ENCODE peak calls at places on chromosomes 4 and X, in nine cellular contexts. T is SJSA1, R is foreskin fibroblast, L is right lobe of liver, N is AG04449, U is neural progenitor cell, C is IMR-90, Z is fibroblast of pulmonary artery, V is thoracic aorta. O is an unnamed sample.

GRCh38 chr4:40915318-40916217 is 165.8 kb downstream of the NSUN7 start:
- DNase-seq in T (no peak), R (no peak), L (no peak), N (peak), U (peak), C (peak), Z (no peak), V (no peak), O (no peak)

GRCh38 chrX:76253432-76253831 is 80.6 kb downstream of the PBDC1 start:
- DNase-seq in T (peak), R (peak), L (peak), N (peak), U (peak), C (peak), Z (peak), V (no peak), O (no peak)

GRCh38 chrX:95718746-95719145 is 965.9 kb upstream of the DIAPH2 start:
- DNase-seq in T (no peak), R (no peak), L (no peak), N (no peak), U (no peak), C (no peak), Z (no peak), V (no peak), O (no peak)

GRCh38 chr4:152200776-152201333 is 335.0 kb downstream of the FBXW7 start:
- DNase-seq in T (no peak), R (no peak), L (no peak), N (no peak), U (no peak), C (no peak), Z (no peak), V (no peak), O (no peak)

GRCh38 chrX:17025903-17026302 is 79.4 kb downstream of the REPS2 start:
- DNase-seq in T (no peak), R (no peak), L (no peak), N (no peak), U (no peak), C (no peak), Z (no peak), V (no peak), O (no peak)

GRCh38 chrX:153875391-153876111 is 10.4 kb downstream of the L1CAM start:
- DNase-seq in T (no peak), R (no peak), L (no peak), N (no peak), U (peak), C (no peak), Z (peak), V (no peak), O (no peak)

GRCh38 chr4:177214935-177215334 is 94.7 kb upstream of the NEIL3 start:
- DNase-seq in T (no peak), R (no peak), L (no peak), N (no peak), U (no peak), C (peak), Z (no peak), V (no peak), O (no peak)

GRCh38 chr4:139030614-139031235 is 15.1 kb downstream of the NOCT start:
- DNase-seq in T (peak), R (peak), L (peak), N (no peak), U (peak), C (peak), Z (peak), V (no peak), O (no peak)

GRCh38 chr4:123835852-123836251 is 439.3 kb downstream of the SPRY1 start:
- DNase-seq in T (no peak), R (no peak), L (no peak), N (no peak), U (no peak), C (no peak), Z (no peak), V (no peak), O (no peak)

GRCh38 chrX:132958086-132958703 is at the start of gene HS6ST2:
- DNase-seq in T (no peak), R (no peak), L (no peak), N (no peak), U (peak), C (no peak), Z (no peak), V (no peak), O (no peak)

GRCh38 chrX:103248553-103248952 is 6.4 kb downstream of the TCEAL8 start:
- DNase-seq in T (no peak), R (no peak), L (no peak), N (no peak), U (no peak), C (peak), Z (peak), V (no peak), O (no peak)

GRCh38 chr4:162644346-162644745 is 480.5 kb upstream of the FSTL5 start:
- DNase-seq in T (no peak), R (no peak), L (no peak), N (peak), U (no peak), C (no peak), Z (peak), V (no peak), O (no peak)

GRCh38 chr4:138614462-138615142 is 372.5 kb upstream of the SLC7A11 start:
- DNase-seq in T (no peak), R (no peak), L (no peak), N (no peak), U (no peak), C (no peak), Z (no peak), V (no peak), O (no peak)

GRCh38 chrX:135481696-135482179 is 38.7 kb upstream of the INTS6L start:
- DNase-seq in T (no peak), R (no peak), L (no peak), N (no peak), U (no peak), C (no peak), Z (no peak), V (no peak), O (no peak)

GRCh38 chr4:7860600-7861158 is 79.0 kb downstream of the AFAP1 start:
- DNase-seq in T (no peak), R (no peak), L (no peak), N (no peak), U (no peak), C (no peak), Z (no peak), V (no peak), O (no peak)

GRCh38 chr4:158006973-158007372 is 165.9 kb downstream of the GASK1B start:
- DNase-seq in T (no peak), R (no peak), L (no peak), N (no peak), U (no peak), C (no peak), Z (peak), V (no peak), O (no peak)

GRCh38 chr4:25358515-25359275 is 18.4 kb upstream of the ANAPC4 start:
- DNase-seq in T (no peak), R (no peak), L (no peak), N (no peak), U (no peak), C (no peak), Z (no peak), V (no peak), O (peak)

GRCh38 chrX:121642415-121642814 is 595.0 kb downstream of the GLUD2 start:
- DNase-seq in T (no peak), R (peak), L (no peak), N (peak), U (no peak), C (no peak), Z (peak), V (no peak), O (peak)

GRCh38 chr4:8269535-8270417 is at the start of gene HTRA3:
- DNase-seq in T (no peak), R (no peak), L (no peak), N (no peak), U (peak), C (peak), Z (peak), V (no peak), O (no peak)

GRCh38 chrX:103256651-103257050 is 1.7 kb upstream of the TCEAL8 start:
- DNase-seq in T (no peak), R (no peak), L (no peak), N (no peak), U (no peak), C (no peak), Z (no peak), V (no peak), O (no peak)

GRCh38 chrX:103398321-103398937 is 22.1 kb downstream of the BEX3 start:
- DNase-seq in T (peak), R (peak), L (no peak), N (peak), U (no peak), C (peak), Z (peak), V (no peak), O (no peak)

GRCh38 chr4:112550728-112551127 is 34.7 kb upstream of the NEUROG2 start:
- DNase-seq in T (no peak), R (peak), L (no peak), N (peak), U (no peak), C (peak), Z (peak), V (no peak), O (peak)

GRCh38 chrX:69137371-69137881 is 27.8 kb downstream of the PJA1 start:
- DNase-seq in T (no peak), R (peak), L (no peak), N (no peak), U (peak), C (peak), Z (peak), V (no peak), O (no peak)

GRCh38 chr4:39096847-39097246 is 34.8 kb downstream of the KLHL5 start:
- DNase-seq in T (no peak), R (no peak), L (no peak), N (no peak), U (no peak), C (no peak), Z (no peak), V (no peak), O (no peak)

GRCh38 chr4:76624271-76624681 is 189.2 kb downstream of the SHROOM3 start:
- DNase-seq in T (peak), R (peak), L (no peak), N (peak), U (peak), C (peak), Z (peak), V (peak), O (peak)

GRCh38 chr4:158871050-158871724 is 102.4 kb downstream of the FNIP2 start:
- DNase-seq in T (no peak), R (no peak), L (no peak), N (no peak), U (no peak), C (no peak), Z (peak), V (no peak), O (no peak)

GRCh38 chr4:106256190-106256589 is 59.8 kb downstream of the TBCK start:
- DNase-seq in T (no peak), R (no peak), L (no peak), N (no peak), U (no peak), C (no peak), Z (no peak), V (no peak), O (no peak)

GRCh38 chr4:74038161-74039064 is at the start of gene CXCL3:
- DNase-seq in T (peak), R (peak), L (peak), N (no peak), U (peak), C (peak), Z (peak), V (peak), O (no peak)

GRCh38 chr4:146638801-146639351 is at the start of gene POU4F2:
- DNase-seq in T (no peak), R (no peak), L (no peak), N (no peak), U (peak), C (no peak), Z (peak), V (no peak), O (no peak)

GRCh38 chr4:108018038-108018883 is 28.6 kb downstream of the HADH start:
- DNase-seq in T (peak), R (peak), L (peak), N (peak), U (peak), C (peak), Z (peak), V (peak), O (no peak)

GRCh38 chr4:517061-517805 is 18.2 kb downstream of the PIGG start:
- DNase-seq in T (no peak), R (no peak), L (no peak), N (no peak), U (no peak), C (no peak), Z (no peak), V (no peak), O (no peak)

GRCh38 chrX:10781847-10782530 is 161.6 kb upstream of the MID1 start:
- DNase-seq in T (no peak), R (no peak), L (no peak), N (no peak), U (no peak), C (no peak), Z (no peak), V (no peak), O (no peak)

GRCh38 chr4:20251796-20252655 is at the start of gene SLIT2:
- DNase-seq in T (peak), R (peak), L (peak), N (no peak), U (peak), C (peak), Z (peak), V (no peak), O (no peak)

GRCh38 chrX:49040376-49040955 is 2.7 kb downstream of the TFE3 start:
- DNase-seq in T (peak), R (peak), L (no peak), N (no peak), U (no peak), C (peak), Z (peak), V (no peak), O (no peak)

GRCh38 chr4:113540859-113541258 is 220.7 kb downstream of the CAMK2D start:
- DNase-seq in T (no peak), R (no peak), L (no peak), N (no peak), U (no peak), C (peak), Z (peak), V (no peak), O (no peak)

DNA sequence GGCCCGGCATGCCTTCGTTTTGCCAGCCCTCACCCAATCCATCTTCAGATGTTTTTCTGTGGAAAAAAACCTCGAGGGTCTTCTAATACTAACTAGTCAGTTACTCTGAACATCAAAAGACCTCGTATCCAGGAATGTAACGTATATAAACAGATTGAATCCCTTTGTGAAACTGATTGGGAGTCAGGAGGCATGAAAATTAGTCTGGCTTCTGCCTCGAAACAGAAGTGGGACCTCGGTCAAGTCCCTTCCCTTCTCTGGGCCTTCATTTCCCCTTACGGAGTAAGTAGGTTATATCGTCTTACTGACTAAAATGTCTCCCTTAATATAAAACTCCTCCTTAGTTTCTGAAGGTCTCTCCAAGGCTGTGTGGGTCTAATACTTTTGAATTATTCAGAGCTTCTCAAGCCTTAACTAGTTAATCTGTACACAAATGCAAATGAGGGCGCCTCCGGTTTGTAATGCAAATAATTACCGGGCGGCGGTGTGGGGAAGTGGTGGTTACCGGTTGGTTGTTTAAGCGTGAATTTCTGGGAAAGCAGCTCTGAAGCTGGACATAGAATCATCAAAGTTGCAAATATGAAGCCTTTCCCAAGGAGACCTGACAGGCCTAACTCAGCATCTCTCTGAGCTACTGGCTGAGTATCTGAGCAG is 11.4 kb upstream of the NKRF start:
- DNase-seq in T (no peak), R (no peak), L (no peak), N (no peak), U (peak), C (no peak), Z (no peak), V (no peak), O (peak)
- H3K4me3 ChIP-seq in T (no peak), R (no peak), L (no peak), N (no peak), U (no peak), C (no peak), Z (no peak), V (no peak), O (peak)

GRCh38 chr4:186630128-186630527 is 74.8 kb upstream of the MTNR1A start:
- DNase-seq in T (no peak), R (no peak), L (no peak), N (no peak), U (no peak), C (no peak), Z (no peak), V (no peak), O (no peak)

GRCh38 chr4:186623546-186623945 is 68.2 kb upstream of the MTNR1A start:
- DNase-seq in T (no peak), R (no peak), L (no peak), N (no peak), U (no peak), C (no peak), Z (peak), V (no peak), O (no peak)

GRCh38 chr4:186627226-186627865 is 72.0 kb upstream of the MTNR1A start:
- DNase-seq in T (no peak), R (peak), L (no peak), N (no peak), U (no peak), C (peak), Z (peak), V (no peak), O (no peak)

GRCh38 chr4:186624951-186625350 is 69.6 kb upstream of the MTNR1A start:
- DNase-seq in T (no peak), R (peak), L (no peak), N (peak), U (peak), C (peak), Z (peak), V (no peak), O (peak)

GRCh38 chr4:186628058-186628711 is 72.8 kb upstream of the MTNR1A start:
- DNase-seq in T (no peak), R (no peak), L (no peak), N (no peak), U (no peak), C (no peak), Z (no peak), V (no peak), O (no peak)
- H3K4me3 ChIP-seq in T (no peak), R (no peak), L (no peak), N (no peak), U (no peak), C (no peak), Z (no peak), V (no peak), O (no peak)

DNA sequence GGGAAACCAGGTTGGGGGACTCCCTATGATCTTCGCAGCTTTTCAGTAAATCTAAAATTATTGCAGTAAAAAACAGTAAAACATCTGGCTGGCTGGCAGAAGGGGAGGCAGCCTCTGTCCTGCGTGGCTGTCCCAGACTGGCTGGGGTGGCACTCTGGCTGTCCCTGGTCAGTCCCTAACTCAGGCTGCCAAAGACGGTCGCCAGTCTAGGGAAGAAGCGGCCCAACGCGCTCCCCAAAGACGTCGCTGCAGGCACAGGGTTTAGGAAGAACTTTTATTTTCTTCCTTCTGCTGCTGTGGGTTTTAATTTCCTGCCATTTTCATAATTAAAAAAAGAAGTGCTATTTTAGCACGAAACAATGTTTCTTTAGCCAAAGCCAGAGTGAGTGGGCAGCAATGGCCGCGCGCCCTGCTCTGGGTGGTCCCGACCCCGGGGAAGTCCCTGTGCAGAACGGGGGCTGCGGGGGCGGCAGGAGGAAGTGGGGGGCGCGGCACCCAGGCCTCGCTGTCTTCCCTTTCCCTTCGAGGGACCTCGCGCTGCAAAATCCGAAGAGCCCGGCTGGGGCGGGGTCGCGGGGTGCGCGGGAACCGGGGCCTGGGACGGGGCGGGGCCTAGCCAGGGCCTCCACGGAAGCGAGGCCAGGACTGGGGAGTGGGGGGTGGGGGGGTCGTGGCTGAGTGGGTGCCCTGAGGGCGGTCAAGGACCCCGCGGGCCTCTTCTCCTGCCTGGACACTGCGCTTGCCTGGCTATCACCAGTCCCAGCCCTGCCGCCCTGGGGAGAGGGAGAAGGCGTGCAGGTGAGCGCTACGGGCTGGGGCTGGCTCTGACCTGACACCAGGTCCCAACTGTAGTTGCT is 6.3 kb upstream of the LETM1 start:
- DNase-seq in T (no peak), R (no peak), L (no peak), N (no peak), U (no peak), C (no peak), Z (no peak), V (no peak), O (no peak)
- H3K4me3 ChIP-seq in T (no peak), R (peak), L (no peak), N (peak), U (peak), C (no peak), Z (no peak), V (peak), O (no peak)

DNA sequence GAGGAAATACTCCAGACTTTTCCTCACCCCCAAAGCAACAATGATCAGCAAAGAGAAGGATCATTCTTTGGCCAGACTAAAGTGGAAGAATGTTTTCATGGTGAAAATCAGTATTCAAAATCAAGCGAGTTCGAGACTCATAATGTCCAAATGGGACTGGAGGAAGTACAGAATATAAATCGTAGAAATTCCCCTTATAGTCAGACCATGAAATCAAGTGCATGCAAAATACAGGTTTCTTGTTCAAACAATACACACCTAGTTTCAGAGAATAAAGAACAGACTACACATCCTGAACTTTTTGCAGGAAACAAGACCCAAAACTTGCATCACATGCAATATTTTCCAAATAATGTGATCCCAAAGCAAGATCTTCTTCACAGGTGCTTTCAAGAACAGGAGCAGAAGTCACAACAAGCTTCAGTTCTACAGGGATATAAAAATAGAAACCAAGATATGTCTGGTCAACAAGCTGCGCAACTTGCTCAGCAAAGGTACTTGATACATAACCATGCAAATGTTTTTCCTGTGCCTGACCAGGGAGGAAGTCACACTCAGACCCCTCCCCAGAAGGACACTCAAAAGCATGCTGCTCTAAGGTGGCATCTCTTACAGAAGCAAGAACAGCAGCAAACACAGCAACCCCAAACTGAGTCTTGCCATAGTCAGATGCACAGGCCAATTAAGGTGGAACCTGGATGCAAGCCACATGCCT is 89.7 kb downstream of the TET2 start:
- DNase-seq in T (no peak), R (no peak), L (no peak), N (no peak), U (no peak), C (no peak), Z (no peak), V (no peak), O (no peak)
- H3K4me3 ChIP-seq in T (no peak), R (no peak), L (no peak), N (no peak), U (no peak), C (no peak), Z (no peak), V (no peak), O (no peak)